ENCODE peak calls at places on chromosomes 6 and 20, in five cellular contexts. U is choroid plexus epithelial cell, X is heart left ventricle, Q is HCT116, H is hepatocyte. T is an unnamed sample.

GRCh38 chr6:56730663-56731529 is 88.2 kb upstream of the DST start:
- DNase-seq in H (peak; percentile 12), X (no peak), Q (no peak), U (peak; percentile 78), T (peak; percentile 60)

GRCh38 chr20:23036371-23036770 is 1.3 kb downstream of the SSTR4 start:
- DNase-seq in U (no peak), Q (no peak), H (no peak), X (no peak), T (no peak)

GRCh38 chr20:63493563-63494020 is 5.3 kb downstream of the EEF1A2 start:
- DNase-seq in U (no peak), X (peak; percentile 47), H (no peak), Q (no peak), T (no peak)

GRCh38 chr6:111745186-111745585 is 128.1 kb downstream of the FYN start:
- DNase-seq in X (no peak), Q (no peak), U (no peak), H (no peak), T (peak; percentile 37)

GRCh38 chr6:107185570-107185969 is 70.3 kb upstream of the BEND3 start:
- DNase-seq in X (no peak), U (peak; percentile 64), H (peak; percentile 49), Q (no peak), T (peak; percentile 32)

GRCh38 chr6:167146977-167147376 is 10.8 kb downstream of the GPR31 start:
- DNase-seq in U (no peak), H (no peak), X (no peak), Q (no peak), T (no peak)

GRCh38 chr6:134235937-134236751 is 81.8 kb downstream of the SGK1 start:
- DNase-seq in Q (no peak), X (no peak), U (peak; percentile 77), H (no peak), T (peak; percentile 53)

GRCh38 chr6:140921366-140922226 is 1211.1 kb upstream of the GJE1 start:
- DNase-seq in H (peak; percentile 79), U (peak; percentile 95), Q (peak; percentile 65), X (no peak), T (peak; percentile 87)

GRCh38 chr20:53425930-53426329 is 167.7 kb downstream of the ZNF217 start:
- DNase-seq in U (no peak), H (no peak), Q (no peak), X (no peak), T (no peak)

GRCh38 chr6:139964737-139965136 is 590.3 kb upstream of the CITED2 start:
- DNase-seq in Q (no peak), H (no peak), U (no peak), X (no peak), T (no peak)

GRCh38 chr20:46784450-46785127 is 75.1 kb downstream of the SLC2A10 start:
- DNase-seq in X (no peak), H (no peak), Q (no peak), U (peak; percentile 74), T (peak; percentile 9)

GRCh38 chr6:124490123-124490522 is 472.1 kb upstream of the RNF217 start:
- DNase-seq in U (peak; percentile 74), H (no peak), Q (no peak), X (no peak), T (no peak)

GRCh38 chr20:58459058-58459743 is 56.0 kb downstream of the APCDD1L start:
- DNase-seq in Q (no peak), H (no peak), U (no peak), X (no peak), T (no peak)
- H3K4me3 ChIP-seq in Q (no peak overlapping the region), H (no peak overlapping the region), U (no peak overlapping the region), X (no peak overlapping the region), T (no peak overlapping the region)

DNA sequence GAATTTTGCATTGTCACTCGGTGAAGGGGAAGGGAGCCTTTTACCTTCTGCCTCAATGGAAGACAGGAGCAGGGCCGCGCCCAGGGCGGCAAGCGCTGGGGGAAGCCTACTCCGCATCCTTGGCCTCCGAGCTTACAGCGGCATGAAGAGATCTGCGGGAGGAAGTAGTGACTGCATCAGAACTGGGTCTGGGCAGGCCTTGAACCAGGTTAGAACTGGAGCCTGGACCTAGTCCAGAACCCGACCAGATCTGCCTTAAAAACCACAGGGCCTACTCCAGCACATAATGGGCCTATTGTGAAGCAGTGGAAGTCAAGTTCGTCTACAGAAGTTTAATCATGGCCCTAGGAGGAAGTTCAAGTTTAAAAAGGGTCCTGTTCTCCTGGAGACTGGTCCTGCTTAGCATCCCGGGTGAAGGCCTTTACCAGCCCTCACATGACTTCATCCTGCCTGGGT is 3.1 kb downstream of the COL12A1 start:
- DNase-seq in H (no peak), X (no peak), Q (no peak), U (no peak), T (peak; percentile 39)
- H3K4me3 ChIP-seq in H (peak overlapping the region; percentile 6), X (peak overlapping the region; percentile 64), Q (peak overlapping the region; percentile 55), U (peak overlapping the region; percentile 60), T (peak overlapping the region; percentile 46)

GRCh38 chr6:110419028-110419739 is 3.8 kb upstream of the DDO start:
- DNase-seq in U (no peak), H (no peak), X (no peak), Q (no peak), T (no peak)

GRCh38 chr6:110412258-110412839 is 3.0 kb downstream of the DDO start:
- DNase-seq in H (no peak), U (no peak), Q (no peak), X (no peak), T (no peak)

GRCh38 chr6:110415297-110415916 is at the start of gene DDO:
- DNase-seq in Q (no peak), U (no peak), X (peak; percentile 89), H (no peak), T (peak; percentile 29)

GRCh38 chr6:110410534-110410933 is 4.8 kb downstream of the DDO start:
- DNase-seq in U (no peak), H (no peak), X (no peak), Q (no peak), T (no peak)

DNA sequence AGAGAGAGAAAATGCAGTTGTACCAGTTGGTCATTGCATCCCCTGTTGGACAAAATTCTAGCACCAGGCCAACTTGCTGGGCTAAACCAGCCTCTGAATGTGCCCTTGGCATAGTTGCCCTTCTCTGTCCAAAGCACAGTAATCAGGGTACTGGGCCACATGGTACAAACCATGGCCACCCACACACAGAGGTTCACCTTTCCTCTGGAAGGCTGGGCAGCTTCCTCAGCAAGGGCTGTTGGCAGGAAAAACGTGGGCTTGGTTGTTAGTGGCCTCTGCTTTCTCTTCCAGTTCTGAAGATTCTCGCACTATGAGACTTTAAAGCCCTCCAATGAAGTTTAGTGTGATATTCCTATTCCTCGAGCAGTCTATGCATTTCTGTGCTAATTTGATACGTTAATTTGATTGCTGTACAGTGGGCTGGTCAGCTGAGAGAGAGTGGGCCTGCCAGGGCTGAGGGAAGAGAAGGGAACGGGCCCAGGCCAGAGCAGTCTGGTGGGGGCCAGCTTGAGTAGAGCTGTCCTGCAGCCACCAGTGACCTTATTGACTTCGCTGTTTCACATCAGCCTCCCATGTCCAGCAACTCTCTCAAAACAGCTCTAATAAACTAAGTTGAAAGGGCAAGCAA is 592 bp downstream of the DDO start:
- DNase-seq in H (no peak), Q (no peak), X (no peak), U (no peak), T (no peak)
- H3K4me3 ChIP-seq in H (no peak overlapping the region), Q (no peak overlapping the region), X (peak overlapping the region; percentile 48), U (no peak overlapping the region), T (no peak overlapping the region)

DNA sequence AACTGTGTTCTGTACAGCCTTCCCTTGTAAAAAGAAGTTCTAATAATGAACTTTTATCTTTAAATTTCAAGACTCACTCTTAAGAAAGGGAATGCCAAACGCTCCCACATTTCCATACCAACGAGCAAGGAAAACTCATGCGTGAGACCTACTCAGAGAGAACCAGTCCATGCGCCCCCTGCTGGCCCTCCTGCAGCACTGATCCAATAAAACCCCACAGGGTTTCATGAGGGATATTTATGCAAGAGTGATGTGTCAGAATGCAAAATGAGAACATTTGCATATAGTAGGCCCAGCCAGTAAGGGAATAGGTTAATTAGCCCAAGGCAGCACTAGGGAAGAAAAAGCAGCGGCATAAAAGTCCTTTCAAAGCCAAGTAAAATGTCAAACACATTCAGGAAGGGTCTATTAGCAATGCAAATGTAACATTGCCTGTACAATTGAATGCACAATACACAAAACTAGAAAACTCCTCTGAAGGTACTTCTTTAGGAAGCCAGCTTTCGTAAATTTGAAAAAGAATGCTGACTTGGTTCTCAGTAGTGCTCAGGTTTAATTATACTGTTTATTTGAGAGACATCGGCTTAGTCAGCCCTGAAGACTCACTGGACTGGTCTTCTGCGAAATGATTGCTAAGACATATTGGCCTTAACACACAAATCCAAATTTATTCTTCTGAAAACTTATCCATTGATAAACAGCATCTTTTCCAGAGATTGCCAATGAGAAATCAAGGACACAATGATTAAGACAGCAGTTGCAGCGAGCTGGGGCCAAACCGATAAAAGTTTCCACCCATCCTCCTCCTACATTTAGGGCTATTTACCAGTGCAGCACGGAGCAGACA is 93.2 kb downstream of the GMPR start:
- DNase-seq in X (peak; percentile 79), U (peak; percentile 86), H (peak; percentile 83), Q (no peak), T (peak; percentile 87)
- H3K4me3 ChIP-seq in X (no peak overlapping the region), U (no peak overlapping the region), H (no peak overlapping the region), Q (no peak overlapping the region), T (no peak overlapping the region)

GRCh38 chr6:137870744-137871247 is 3.7 kb downstream of the TNFAIP3 start:
- DNase-seq in X (no peak), Q (no peak), H (no peak), U (no peak), T (no peak)
- H3K4me3 ChIP-seq in X (peak overlapping the region; percentile 22), Q (no peak overlapping the region), H (peak overlapping the region; percentile 9), U (peak overlapping the region; percentile 34), T (no peak overlapping the region)

DNA sequence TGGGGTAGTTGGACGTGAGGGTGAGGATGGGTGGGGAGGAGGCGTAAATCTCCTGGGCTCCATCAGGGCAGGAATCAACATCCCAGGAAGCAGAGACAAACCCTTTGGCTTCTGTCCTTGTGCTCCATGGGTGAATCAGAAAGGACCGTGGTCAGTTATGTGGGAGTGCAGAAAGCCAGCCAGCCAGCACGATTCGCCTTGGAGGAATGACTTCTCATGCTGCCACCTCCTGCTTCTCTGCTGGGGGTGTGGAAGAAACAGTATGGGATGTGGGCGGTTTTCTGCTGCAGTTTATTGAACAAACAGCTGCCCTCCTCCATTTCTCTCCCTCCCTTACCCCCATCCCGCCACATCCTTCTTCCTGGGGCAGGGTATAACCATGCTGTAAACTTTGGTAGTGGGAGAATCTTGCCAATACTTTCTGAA is 214.5 kb downstream of the SOX4 start:
- DNase-seq in X (no peak), H (no peak), Q (no peak), U (peak; percentile 64), T (peak; percentile 72)
- H3K4me3 ChIP-seq in X (no peak overlapping the region), H (no peak overlapping the region), Q (no peak overlapping the region), U (no peak overlapping the region), T (no peak overlapping the region)